ENCODE peak calls at places on chromosomes 11 and 22, in four cellular contexts. U, I, H and R are unnamed samples.

GRCh38 chr22:46062971-46063631 is 86.1 kb upstream of the WNT7B start:
- DNase-seq in U (no peak), H (no peak), I (no peak), R (no peak)

GRCh38 chr11:67538306-67538705 is 15.1 kb upstream of the CABP2 start:
- DNase-seq in H (no peak), U (no peak), I (no peak), R (no peak)

GRCh38 chr11:129530154-129530895 is 154.7 kb downstream of the BARX2 start:
- DNase-seq in I (no peak), U (no peak), H (peak), R (no peak)

GRCh38 chr22:18012528-18012927 is 11.8 kb downstream of the MICAL3 start:
- DNase-seq in I (no peak), H (no peak), U (no peak), R (no peak)

GRCh38 chr11:19777032-19777341 is 64.3 kb downstream of the NAV2 start:
- DNase-seq in H (no peak), U (no peak), I (no peak), R (peak)

GRCh38 chr22:19052941-19053551 is 69.2 kb downstream of the DGCR2 start:
- DNase-seq in I (no peak), U (no peak), H (no peak), R (no peak)

GRCh38 chr11:67420646-67421420 is 5.4 kb downstream of the CARNS1 start:
- DNase-seq in H (peak), I (no peak), U (peak), R (peak)

GRCh38 chr22:44229809-44230208 is 49.1 kb downstream of the PARVG start:
- DNase-seq in H (no peak), U (no peak), I (no peak), R (no peak)

GRCh38 chr22:22060200-22061084 is 77.9 kb upstream of the TOP3B start:
- DNase-seq in H (peak), U (peak), I (no peak), R (peak)

DNA sequence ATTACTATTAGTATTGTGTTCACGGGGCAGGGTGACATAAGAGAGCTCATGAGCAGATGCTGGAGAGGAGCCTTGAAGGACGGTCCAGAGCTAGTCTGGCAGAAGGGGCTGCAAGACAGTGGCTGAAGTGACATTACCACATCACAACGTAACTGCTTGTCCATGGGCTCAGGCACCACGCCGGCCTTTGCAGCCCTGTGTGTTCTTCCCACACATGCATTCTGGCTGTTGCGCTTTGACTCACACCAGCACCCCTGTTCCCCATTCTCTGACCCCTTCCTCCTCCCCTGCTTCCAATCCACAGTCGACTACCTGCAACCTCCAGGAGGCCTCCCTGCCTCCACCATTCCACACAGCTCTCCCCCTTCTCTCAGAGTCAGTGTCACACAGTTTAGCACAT is 103.3 kb downstream of the ME3 start:
- DNase-seq in H (no peak), I (no peak), U (no peak), R (no peak)
- TF ChIP-seq SUZ12 in H (no peak), I (no peak), U (no peak), R (no peak)

GRCh38 chr22:35578836-35579575 is 38.1 kb downstream of the MB start:
- DNase-seq in U (no peak), H (no peak), I (no peak), R (no peak)
- TF ChIP-seq SP1 in U (no peak), H (no peak), I (no peak), R (no peak)

DNA sequence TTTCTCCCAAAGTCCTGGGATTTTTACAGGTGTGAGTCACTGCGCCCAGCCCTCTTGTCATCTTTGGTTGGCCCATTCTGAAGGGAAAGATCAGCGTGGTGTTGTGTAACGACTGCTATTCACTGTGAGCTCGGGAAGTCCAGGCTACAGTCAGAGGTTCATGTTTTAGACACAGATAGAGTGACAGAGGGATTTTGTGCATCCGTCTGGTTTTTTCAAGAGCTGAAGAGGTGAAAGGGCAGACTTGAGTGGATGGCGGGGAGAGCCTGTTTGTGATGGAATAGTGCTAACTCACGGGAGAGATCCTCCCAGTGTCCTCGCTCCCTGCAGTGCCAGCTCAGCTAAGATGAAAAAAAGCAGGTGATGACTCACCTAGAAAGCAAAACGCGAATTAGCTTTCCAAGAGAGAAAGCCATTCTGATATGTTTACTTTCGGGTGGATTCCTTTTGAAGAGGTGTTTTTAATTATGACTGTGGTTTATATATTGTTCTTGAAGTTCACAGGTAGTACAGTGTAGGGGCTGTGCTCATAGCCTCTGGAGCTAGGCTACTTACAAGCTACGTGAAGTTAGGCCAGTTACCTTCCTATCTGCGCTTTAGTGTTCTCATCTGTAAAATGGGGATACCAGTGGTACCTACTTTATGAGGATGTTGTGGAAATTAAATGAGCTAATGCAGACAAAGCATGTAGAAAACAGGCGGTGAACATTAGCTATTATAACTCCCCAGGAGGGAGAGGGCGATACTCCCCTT is 67.2 kb downstream of the C11orf91 start:
- DNase-seq in I (no peak), H (peak), U (peak), R (no peak)
- TF ChIP-seq SUZ12 in I (no peak), H (no peak), U (no peak), R (no peak)

DNA sequence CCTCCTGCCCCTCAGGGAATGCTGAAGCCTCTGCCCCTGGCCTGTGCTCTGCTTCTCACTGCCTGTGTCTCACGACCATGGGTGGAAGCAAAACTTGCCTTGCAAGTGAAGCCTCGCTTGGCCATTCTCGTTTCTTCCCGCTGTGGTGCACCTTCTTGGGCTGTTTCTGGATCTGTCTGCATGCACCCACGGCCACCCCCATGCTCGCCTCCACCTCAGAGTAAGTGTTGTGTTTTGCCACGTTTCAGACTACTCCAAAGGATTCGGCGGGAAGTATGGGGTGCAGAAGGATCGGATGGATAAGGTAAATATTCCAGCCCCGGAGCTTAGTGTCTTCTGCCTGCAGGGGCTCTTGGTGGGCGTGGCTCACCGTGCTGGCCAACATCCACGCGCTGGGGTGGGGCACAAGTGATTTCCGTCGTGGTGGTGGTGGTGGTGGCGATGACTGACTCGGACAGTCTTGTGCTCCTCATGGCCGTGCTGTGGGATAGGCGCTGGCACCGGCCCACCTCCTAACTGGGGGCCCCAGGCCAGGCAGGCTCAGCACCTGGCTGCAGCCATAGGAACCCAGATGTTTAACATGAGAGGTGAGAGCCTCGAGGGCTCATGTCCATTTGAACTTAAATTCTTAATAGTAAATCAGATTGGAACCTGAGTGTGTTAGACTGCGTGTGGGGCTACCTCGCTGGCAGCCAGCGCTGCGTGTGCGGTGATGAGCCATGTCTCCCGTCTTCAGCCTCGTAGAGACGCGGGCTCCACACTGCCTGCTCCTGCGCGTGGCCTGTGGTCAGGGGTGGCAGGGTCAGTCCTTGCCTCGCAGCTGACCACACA is 24.6 kb downstream of the CTTN start:
- DNase-seq in I (no peak), U (no peak), H (no peak), R (no peak)
- TF ChIP-seq SP1 in I (no peak), U (no peak), H (no peak), R (no peak)